ENCODE peak calls at places on chromosomes 2 and 18, in ten cellular contexts. J is coronary artery; G is OCI-LY7; C is fibroblast of lung; B is GM12878; O is cardiac fibroblast; H is astrocyte of the spinal cord; P is mammary epithelial cell; F is mucosa of descending colon; M is CD8-positive, alpha-beta T cell. W is an unnamed sample.

GRCh38 chr18:25251127-25251526 is 100.8 kb downstream of the ZNF521 start:
- DNase-seq in M (no peak), G (no peak), P (no peak), B (no peak), H (no peak), O (no peak), J (no peak), C (no peak), F (no peak), W (no peak)

GRCh38 chr2:20637147-20637546 is 13.8 kb downstream of the HS1BP3 start:
- DNase-seq in P (no peak), B (no peak), G (no peak), M (no peak), H (peak), O (no peak), F (no peak), J (peak), C (peak), W (no peak)

GRCh38 chr2:152537252-152537651 is 180.0 kb downstream of the PRPF40A start:
- DNase-seq in M (no peak), G (no peak), J (no peak), B (no peak), O (peak), H (no peak), P (no peak), F (no peak), C (no peak), W (no peak)

GRCh38 chr2:159908623-159909022 is 110.6 kb upstream of the CD302 start:
- DNase-seq in M (no peak), P (no peak), B (no peak), H (no peak), F (no peak), J (no peak), G (no peak), C (no peak), O (no peak), W (no peak)

GRCh38 chr2:168884990-168885389 is 5.2 kb downstream of the SPC25 start:
- DNase-seq in H (peak), F (no peak), M (no peak), O (no peak), C (peak), P (peak), B (no peak), G (no peak), J (no peak), W (no peak)

GRCh38 chr2:73987948-73988700 is 3.4 kb downstream of the TET3 start:
- DNase-seq in B (no peak), F (no peak), C (peak), G (no peak), P (no peak), M (no peak), J (no peak), H (no peak), O (peak), W (no peak)

GRCh38 chr2:9359463-9359862 is 63.9 kb downstream of the ITGB1BP1 start:
- DNase-seq in M (no peak), O (no peak), J (no peak), H (no peak), F (no peak), B (no peak), G (no peak), C (no peak), P (no peak), W (no peak)

GRCh38 chr18:27674411-27674810 is 489.3 kb upstream of the CHST9 start:
- DNase-seq in G (no peak), M (no peak), J (no peak), H (no peak), O (no peak), P (no peak), B (no peak), C (no peak), F (no peak), W (no peak)

GRCh38 chr2:156466739-156467405 is 30.7 kb downstream of the GPD2 start:
- DNase-seq in H (peak), C (peak), F (peak), P (no peak), O (peak), M (no peak), J (no peak), G (no peak), B (no peak), W (no peak)

GRCh38 chr18:37698508-37699035 is 133.0 kb upstream of the CELF4 start:
- DNase-seq in B (no peak), O (no peak), M (no peak), F (no peak), G (no peak), H (no peak), J (no peak), C (no peak), P (no peak), W (no peak)

GRCh38 chr2:43455735-43456642 is 139.8 kb downstream of the THADA start:
- DNase-seq in B (peak), J (no peak), G (no peak), F (peak), O (peak), M (no peak), P (peak), H (peak), C (peak), W (no peak)

GRCh38 chr2:40511661-40512213 is 59.8 kb upstream of the SLC8A1 start:
- DNase-seq in M (no peak), H (peak), C (peak), B (no peak), J (no peak), P (peak), F (no peak), O (peak), G (no peak), W (peak)

GRCh38 chr2:191738667-191739066 is 60.7 kb downstream of the NABP1 start:
- DNase-seq in J (no peak), B (no peak), O (no peak), G (no peak), P (no peak), C (peak), H (no peak), M (no peak), F (no peak), W (no peak)

GRCh38 chr2:136935119-136935518 is 169.8 kb downstream of the THSD7B start:
- DNase-seq in H (no peak), B (no peak), O (no peak), J (no peak), C (no peak), M (no peak), F (no peak), G (no peak), P (no peak), W (no peak)

GRCh38 chr2:197803033-197803444 is 1.4 kb upstream of the PLCL1 start:
- DNase-seq in H (peak), J (no peak), F (peak), M (no peak), O (peak), P (peak), C (peak), G (peak), B (peak), W (no peak)

GRCh38 chr2:208426414-208426813 is 19.8 kb downstream of the PTH2R start:
- DNase-seq in G (no peak), C (no peak), M (no peak), F (no peak), O (no peak), P (no peak), B (no peak), J (no peak), H (no peak), W (no peak)

GRCh38 chr2:23512778-23513177 is 127.8 kb downstream of the KLHL29 start:
- DNase-seq in B (no peak), C (no peak), H (no peak), O (no peak), G (no peak), M (no peak), F (no peak), J (no peak), P (no peak), W (no peak)

GRCh38 chr2:134244091-134244490 is 9.8 kb upstream of the MGAT5 start:
- DNase-seq in O (no peak), F (no peak), C (peak), M (no peak), B (no peak), G (no peak), P (peak), J (no peak), H (no peak), W (no peak)

GRCh38 chr2:127081826-127082633 is 24.9 kb downstream of the BIN1 start:
- DNase-seq in H (no peak), M (peak), O (peak), C (no peak), G (peak), B (no peak), P (no peak), F (no peak), J (no peak), W (no peak)

GRCh38 chr2:102581911-102582310 is 37.4 kb upstream of the SLC9A2 start:
- DNase-seq in C (no peak), B (no peak), M (no peak), H (no peak), J (no peak), O (no peak), P (no peak), F (no peak), G (no peak), W (no peak)

GRCh38 chr2:161995553-161996016 is 78.4 kb downstream of the DPP4 start:
- DNase-seq in G (no peak), F (no peak), H (no peak), B (no peak), J (no peak), M (no peak), C (no peak), P (no peak), O (no peak), W (no peak)

GRCh38 chr18:22182884-22183610 is 13.7 kb downstream of the GATA6 start:
- DNase-seq in J (no peak), H (no peak), O (peak), G (no peak), P (peak), C (no peak), F (no peak), B (no peak), M (no peak), W (no peak)

GRCh38 chr2:126921066-126921465 is 22.4 kb downstream of the TEX51 start:
- DNase-seq in G (no peak), F (no peak), O (no peak), M (no peak), P (no peak), C (no peak), B (no peak), H (no peak), J (peak), W (no peak)

GRCh38 chr2:223952280-223952968 is 4.8 kb upstream of the MRPL44 start:
- DNase-seq in J (no peak), M (no peak), B (no peak), P (no peak), O (no peak), H (no peak), F (no peak), C (no peak), G (peak), W (no peak)

GRCh38 chr18:9434240-9434701 is 41.0 kb upstream of the RALBP1 start:
- DNase-seq in F (no peak), J (no peak), B (no peak), H (no peak), M (no peak), C (no peak), P (no peak), G (no peak), O (no peak), W (no peak)

GRCh38 chr2:215850380-215850779 is 163.0 kb downstream of the MREG start:
- DNase-seq in J (no peak), G (no peak), B (no peak), M (no peak), F (no peak), O (no peak), C (no peak), P (no peak), H (no peak), W (no peak)

GRCh38 chr2:224175010-224175409 is 135.9 kb upstream of the SERPINE2 start:
- DNase-seq in F (no peak), M (no peak), O (no peak), C (no peak), B (no peak), G (no peak), J (no peak), H (no peak), P (no peak), W (no peak)

GRCh38 chr18:49161627-49162026 is 210.9 kb upstream of the SMAD7 start:
- DNase-seq in F (no peak), B (peak), G (no peak), O (peak), C (peak), J (no peak), P (peak), H (peak), M (no peak), W (peak)

GRCh38 chr2:25606892-25607291 is 66.5 kb downstream of the DTNB start:
- DNase-seq in M (no peak), O (peak), F (no peak), J (no peak), C (peak), G (peak), P (peak), H (peak), B (no peak), W (no peak)

GRCh38 chr2:241673797-241674725 is 12.6 kb downstream of the DTYMK start:
- DNase-seq in F (no peak), G (no peak), O (peak), M (no peak), H (peak), J (no peak), C (peak), B (no peak), P (no peak), W (no peak)

GRCh38 chr2:58501371-58501770 is 260.2 kb upstream of the FANCL start:
- DNase-seq in M (no peak), G (no peak), B (no peak), H (no peak), O (no peak), F (no peak), P (no peak), J (no peak), C (no peak), W (no peak)

GRCh38 chr2:140601342-140601741 is 1529.5 kb downstream of the LRP1B start:
- DNase-seq in H (no peak), P (no peak), G (no peak), O (peak), J (no peak), M (no peak), C (no peak), B (no peak), F (no peak), W (no peak)

GRCh38 chr2:164560181-164560792 is 61.0 kb downstream of the GRB14 start:
- DNase-seq in B (no peak), G (peak), H (peak), C (peak), M (no peak), J (no peak), P (peak), O (peak), F (peak), W (no peak)

GRCh38 chr18:59200787-59201186 is 19.2 kb upstream of the GRP start:
- DNase-seq in H (no peak), P (peak), C (no peak), M (no peak), B (no peak), F (no peak), J (no peak), O (no peak), G (no peak), W (no peak)

GRCh38 chr2:16033032-16033293 is 92.6 kb downstream of the MYCN start:
- DNase-seq in J (no peak), P (no peak), G (no peak), M (no peak), H (no peak), C (no peak), F (no peak), B (no peak), O (no peak), W (no peak)

GRCh38 chr2:63755216-63755615 is 86.5 kb upstream of the UGP2 start:
- DNase-seq in H (no peak), O (no peak), J (no peak), G (no peak), F (no peak), C (no peak), B (no peak), M (no peak), P (no peak), W (no peak)

GRCh38 chr2:104952976-104953375 is 84.9 kb upstream of the MRPS9 start:
- DNase-seq in J (no peak), G (no peak), H (no peak), M (no peak), P (no peak), F (no peak), C (no peak), O (no peak), B (no peak), W (no peak)

GRCh38 chr2:33292981-33293586 is 183.4 kb upstream of the RASGRP3 start:
- DNase-seq in M (no peak), B (no peak), P (no peak), G (no peak), H (no peak), C (peak), O (peak), F (no peak), J (peak), W (no peak)

GRCh38 chr2:61707984-61708852 is 145.6 kb downstream of the FAM161A start:
- DNase-seq in O (no peak), B (peak), H (peak), F (no peak), J (no peak), M (no peak), C (peak), P (peak), G (no peak), W (no peak)

DNA sequence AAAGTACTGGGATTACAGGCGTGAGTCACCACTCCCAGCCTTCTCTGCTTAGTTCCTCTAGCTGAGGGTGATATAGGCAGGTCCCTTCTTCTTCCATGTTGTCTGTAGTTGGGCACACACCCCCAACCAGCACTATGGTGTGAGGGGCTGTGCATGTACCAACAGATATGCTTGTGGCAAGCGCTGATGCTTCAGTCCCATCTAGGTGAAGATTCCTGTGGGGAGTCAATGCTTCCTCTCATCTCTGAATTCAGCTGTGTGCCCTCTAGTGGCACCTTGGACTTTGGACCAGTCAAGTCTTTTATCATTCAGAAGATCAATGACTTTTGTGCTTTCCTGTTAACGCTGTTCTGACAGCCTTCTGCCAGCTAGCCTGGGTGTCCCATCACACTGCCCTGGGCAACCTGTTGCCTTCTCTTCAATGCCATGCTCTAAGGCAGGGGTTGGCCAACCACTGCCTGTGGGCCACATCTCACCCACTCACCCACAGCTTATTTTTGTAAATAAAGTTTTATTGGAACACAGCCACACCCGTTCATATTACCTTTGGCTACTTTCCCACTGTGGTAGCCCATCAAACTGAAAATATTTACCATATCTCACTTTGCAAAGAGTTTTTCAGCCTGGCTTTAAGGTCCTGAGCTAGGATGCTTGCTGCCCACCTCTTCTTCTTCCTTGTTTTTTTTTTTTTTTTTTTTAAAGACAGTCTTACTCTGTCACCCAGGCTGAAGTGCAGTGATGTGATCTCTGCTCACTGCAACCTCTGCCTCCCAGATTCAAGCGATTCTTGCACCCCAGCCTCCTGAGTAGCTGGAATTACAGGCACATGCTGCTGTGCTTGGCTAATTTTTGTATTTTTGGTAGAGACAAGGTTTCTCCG is 51.0 kb downstream of the NPAS2 start:
- DNase-seq in F (no peak), G (no peak), H (no peak), P (no peak), J (no peak), M (no peak), O (no peak), C (no peak), B (no peak), W (no peak)
- TF ChIP-seq CTCF in F (no peak), G (peak), H (peak), P (peak), J (no peak), M (no peak), O (peak), C (peak), B (no peak), W (no peak)

DNA sequence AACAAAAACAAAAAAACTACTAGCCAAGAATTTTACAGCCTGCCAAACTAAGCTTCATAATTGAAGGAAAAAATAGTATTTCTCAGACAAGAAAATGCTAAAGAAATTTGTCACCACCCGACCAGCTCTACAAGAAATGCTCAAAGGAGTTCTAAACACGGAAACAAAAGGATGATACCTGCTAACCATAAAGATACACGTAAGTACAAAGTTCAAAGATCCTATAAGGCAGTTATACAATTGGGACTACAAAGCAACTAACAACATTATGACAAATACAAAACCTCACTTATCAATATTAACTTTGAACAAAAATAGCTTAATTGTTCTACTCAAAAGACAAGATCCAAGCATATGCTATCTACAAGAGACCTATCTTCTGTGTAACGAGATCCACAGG is 64.6 kb downstream of the TRAPPC8 start:
- DNase-seq in G (no peak), B (no peak), P (no peak), H (no peak), C (no peak), J (no peak), M (no peak), F (no peak), O (no peak), W (no peak)
- H3K4me3 ChIP-seq in G (no peak), B (no peak), P (no peak), H (no peak), C (no peak), J (no peak), M (no peak), F (no peak), O (no peak), W (no peak)

GRCh38 chr2:128178650-128179460 is 87.9 kb downstream of the UGGT1 start:
- DNase-seq in H (peak), C (peak), P (peak), O (peak), M (no peak), J (no peak), F (peak), G (peak), B (no peak), W (no peak)

GRCh38 chr2:128177315-128177714 is 86.3 kb downstream of the UGGT1 start:
- DNase-seq in M (no peak), G (no peak), C (no peak), B (no peak), J (no peak), F (no peak), P (no peak), H (no peak), O (no peak), W (no peak)

GRCh38 chr2:128180031-128180430 is 89.0 kb downstream of the UGGT1 start:
- DNase-seq in J (no peak), F (no peak), B (no peak), M (no peak), P (no peak), C (no peak), G (no peak), O (no peak), H (no peak), W (no peak)

GRCh38 chr2:128178144-128178649 is 87.2 kb downstream of the UGGT1 start:
- DNase-seq in B (no peak), M (no peak), F (no peak), J (no peak), G (no peak), P (no peak), C (no peak), H (no peak), O (no peak), W (no peak)

DNA sequence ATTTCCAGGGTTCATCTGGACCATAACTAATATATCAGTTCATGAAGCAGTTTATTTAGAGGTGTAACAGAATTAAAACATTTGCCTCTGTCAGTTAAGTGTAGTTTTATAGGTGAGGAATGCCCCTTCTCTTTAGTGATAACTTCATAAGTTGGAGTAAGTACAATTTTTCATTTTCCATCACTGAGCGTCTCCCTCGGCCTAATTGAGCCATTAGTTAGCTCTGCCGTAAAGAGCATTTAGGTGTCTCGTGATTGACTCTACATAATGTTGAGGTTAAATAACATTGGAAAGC is 88.4 kb downstream of the UGGT1 start:
- DNase-seq in F (no peak), P (no peak), B (no peak), O (no peak), H (no peak), J (no peak), G (no peak), C (no peak), M (no peak), W (no peak)
- TF ChIP-seq CTCF in F (no peak), P (no peak), B (no peak), O (no peak), H (no peak), J (peak), G (peak), C (no peak), M (no peak), W (no peak)

DNA sequence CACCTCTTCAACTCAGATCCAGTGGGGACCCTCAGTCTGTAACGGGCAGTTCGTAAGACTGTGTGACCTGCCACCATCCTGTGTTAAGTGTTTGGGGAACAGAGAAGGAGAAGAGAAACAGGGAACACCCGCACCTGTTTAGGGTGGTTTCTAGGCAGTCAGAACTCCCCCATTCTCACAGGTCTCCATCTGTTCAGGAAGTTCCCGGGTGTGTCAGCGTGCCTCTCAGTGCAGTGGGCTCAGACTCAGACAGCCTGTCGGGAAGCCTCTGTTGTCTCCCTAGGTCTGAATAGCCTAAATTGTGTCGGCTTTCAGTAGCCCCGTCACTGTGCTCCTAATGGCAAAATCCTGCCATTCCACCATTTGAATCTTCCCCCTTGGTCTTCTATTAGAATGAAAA is 256.6 kb downstream of the LOXHD1 start:
- DNase-seq in G (no peak), O (no peak), C (no peak), F (no peak), P (no peak), H (no peak), B (no peak), J (no peak), M (no peak), W (no peak)
- H3K4me3 ChIP-seq in G (no peak), O (no peak), C (no peak), F (no peak), P (no peak), H (no peak), B (no peak), J (no peak), M (no peak), W (no peak)